ENCODE peak calls at places on chromosomes 6 and 20, in six cellular contexts. E is psoas muscle; K is CD8-positive, alpha-beta T cell; Z is endothelial cell; F is H9; M is right atrium auricular region. B is an unnamed sample.

GRCh38 chr20:57990396-57990987 is 238.0 kb downstream of the ANKRD60 start:
- DNase-seq in E (no peak), K (no peak), Z (no peak), F (no peak), M (no peak), B (no peak)

GRCh38 chr20:46991850-46992639 is 97.4 kb downstream of the EYA2 start:
- DNase-seq in E (no peak), K (no peak), Z (no peak), F (no peak), M (no peak), B (no peak)

GRCh38 chr6:854405-855073 is 161.6 kb upstream of the EXOC2 start:
- DNase-seq in E (no peak), K (no peak), Z (no peak), F (no peak), M (no peak), B (no peak)

GRCh38 chr6:169529931-169530761 is 171.7 kb downstream of the WDR27 start:
- DNase-seq in E (no peak), K (no peak), Z (no peak), F (no peak), M (no peak), B (no peak)

GRCh38 chr6:32171234-32171633 is 4.7 kb downstream of the AGPAT1 start:
- DNase-seq in E (no peak), K (no peak), Z (no peak), F (no peak), M (no peak), B (no peak)

GRCh38 chr6:33248643-33248931 is 23.1 kb downstream of the VPS52 start:
- DNase-seq in E (no peak), K (peak; percentile 42), Z (no peak), F (no peak), M (no peak), B (no peak)

GRCh38 chr6:135062735-135063134 is 8.1 kb upstream of the HBS1L start:
- DNase-seq in E (no peak), K (no peak), Z (no peak), F (no peak), M (no peak), B (no peak)

GRCh38 chr6:24847402-24847801 is 48.7 kb upstream of the ARMH2 start:
- DNase-seq in E (no peak), K (no peak), Z (no peak), F (no peak), M (no peak), B (no peak)

GRCh38 chr20:63738687-63739128 is 868 bp upstream of the SLC2A4RG start:
- DNase-seq in E (peak; percentile 86), K (peak; percentile 37), Z (peak; percentile 60), F (peak; percentile 79), M (peak; percentile 73), B (peak; percentile 75)

GRCh38 chr20:33660035-33660684 is 2.0 kb upstream of the C20orf144 start:
- DNase-seq in E (no peak), K (no peak), Z (no peak), F (no peak), M (no peak), B (no peak)

GRCh38 chr6:106446287-106446885 is 85.9 kb downstream of the CRYBG1 start:
- DNase-seq in E (no peak), K (no peak), Z (no peak), F (no peak), M (no peak), B (no peak)
- TF ChIP-seq CTCF in E (peak; percentile 47), K (peak; percentile 68), Z (peak; percentile 53), F (peak; percentile 73), M (peak; percentile 67), B (peak; percentile 51)

DNA sequence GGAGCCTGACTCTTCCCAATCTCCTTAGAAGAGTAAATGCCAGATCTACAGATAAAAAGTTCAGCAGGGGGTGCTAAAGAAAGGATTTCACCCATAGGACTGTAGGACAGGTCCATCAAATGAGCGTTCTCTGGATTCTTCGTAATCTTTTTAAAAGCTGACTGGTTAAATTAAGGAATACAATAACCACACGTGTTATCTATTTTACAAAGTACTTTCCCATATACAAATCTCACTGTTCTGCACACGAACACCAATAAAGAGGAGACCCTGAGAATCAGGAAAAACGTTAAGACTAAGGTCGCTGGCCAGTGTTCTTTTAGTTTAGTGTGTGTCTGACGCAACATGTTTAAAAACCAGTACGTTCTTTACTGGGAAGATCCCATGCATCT is 542 bp downstream of the TUBE1 start:
- DNase-seq in E (no peak), K (no peak), Z (no peak), F (no peak), M (no peak), B (no peak)
- TF ChIP-seq CTCF in E (no peak), K (no peak), Z (no peak), F (peak; percentile 27), M (no peak), B (no peak)

DNA sequence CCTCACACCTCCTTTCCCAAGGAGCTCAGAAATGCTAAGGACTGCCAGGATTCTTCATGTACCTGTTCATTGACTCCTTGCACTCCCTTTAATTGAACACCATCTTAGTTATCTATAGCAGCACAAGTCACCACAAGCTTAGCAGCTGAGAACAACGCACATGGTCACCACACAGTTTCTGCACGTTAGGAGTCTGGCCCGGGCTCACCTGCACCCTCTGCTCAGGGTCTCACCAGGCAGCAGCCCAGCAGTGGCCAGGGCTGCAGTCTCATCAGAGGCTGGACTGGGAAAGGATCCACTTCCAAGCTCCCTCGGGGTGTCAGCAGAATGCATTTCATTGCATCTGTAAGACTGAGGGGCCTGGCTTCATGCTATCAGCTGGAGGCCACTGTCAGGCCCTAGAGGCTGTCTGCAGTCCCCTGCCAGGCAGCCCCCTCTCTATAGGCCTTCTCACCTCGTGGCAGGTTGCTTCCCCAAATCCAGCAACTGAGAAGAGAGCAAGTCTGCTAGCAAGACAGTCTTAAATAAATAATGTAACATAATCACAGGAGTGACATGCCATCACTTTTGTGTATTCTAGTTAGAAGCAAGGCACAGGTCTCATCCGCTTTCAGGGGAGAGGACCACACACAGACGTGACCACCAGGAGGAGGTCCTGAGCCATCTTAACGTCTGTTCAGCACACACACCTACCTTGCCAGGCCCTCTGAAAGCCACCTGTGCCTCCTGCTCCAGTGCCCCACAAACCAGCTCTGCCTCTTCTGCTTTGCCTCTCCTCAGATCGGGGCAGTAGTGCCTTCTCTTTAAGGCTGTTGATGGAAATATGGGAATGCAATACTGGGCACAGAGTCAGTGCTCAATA is 165.2 kb upstream of the CST7 start:
- DNase-seq in E (no peak), K (no peak), Z (peak; percentile 30), F (peak; percentile 59), M (no peak), B (no peak)
- TF ChIP-seq CTCF in E (no peak), K (no peak), Z (no peak), F (peak; percentile 65), M (no peak), B (peak; percentile 9)

GRCh38 chr6:140105857-140106256 is 731.4 kb upstream of the CITED2 start:
- DNase-seq in E (no peak), K (no peak), Z (no peak), F (peak; percentile 51), M (no peak), B (peak; percentile 16)
- TF ChIP-seq CTCF in E (peak; percentile 18), K (no peak), Z (peak; percentile 64), F (peak; percentile 62), M (no peak), B (peak; percentile 52)

DNA sequence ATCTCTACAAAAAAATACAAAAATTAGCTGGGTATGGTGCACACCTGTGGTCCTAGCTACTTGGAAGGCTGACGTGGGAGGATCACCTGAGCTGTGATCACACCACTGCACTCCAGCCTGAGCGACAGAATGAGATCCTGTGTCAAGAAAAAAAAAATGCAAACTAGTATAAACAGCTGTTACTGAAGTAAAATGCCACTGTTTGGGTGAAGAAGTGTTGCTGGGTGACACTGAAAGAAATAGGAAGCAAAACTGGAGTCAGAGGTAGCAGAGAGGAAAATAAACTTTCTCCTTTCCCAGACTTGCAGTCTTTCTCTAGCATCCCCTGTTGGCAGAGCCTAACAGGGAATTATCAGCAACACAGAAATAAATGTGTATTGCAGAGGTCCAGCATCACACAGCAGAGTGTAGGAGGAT is 241.2 kb upstream of the PREP start:
- DNase-seq in E (no peak), K (no peak), Z (no peak), F (no peak), M (no peak), B (no peak)
- TF ChIP-seq CTCF in E (no peak), K (no peak), Z (no peak), F (no peak), M (peak; percentile 40), B (no peak)

GRCh38 chr6:109397020-109397419 is 14.8 kb upstream of the CD164 start:
- DNase-seq in E (no peak), K (no peak), Z (no peak), F (no peak), M (no peak), B (no peak)
- TF ChIP-seq CTCF in E (peak; percentile 27), K (no peak), Z (no peak), F (peak; percentile 58), M (peak; percentile 35), B (no peak)

GRCh38 chr6:63882208-63882607 is 246.6 kb downstream of the PHF3 start:
- DNase-seq in E (no peak), K (no peak), Z (no peak), F (peak; percentile 37), M (no peak), B (no peak)
- TF ChIP-seq CTCF in E (peak; percentile 3), K (no peak), Z (peak; percentile 24), F (peak; percentile 59), M (no peak), B (peak; percentile 35)